ENCODE peak calls at places on chromosomes 2 and 18, in five cellular contexts. N is neuronal stem cell, A is H1, U is mesenchymal stem cell, R is trophoblast cell. M is an unnamed sample.

GRCh38 chr2:65846984-65847383 is 414.6 kb upstream of the SPRED2 start:
- DNase-seq in N (no peak), A (no peak), U (no peak), R (no peak), M (no peak)

GRCh38 chr2:172613035-172613434 is 57.1 kb downstream of the PDK1 start:
- DNase-seq in N (no peak), A (no peak), U (peak), R (peak), M (peak)

GRCh38 chr2:27925640-27926472 is 35.3 kb downstream of the BABAM2 start:
- DNase-seq in N (no peak), A (no peak), U (no peak), R (no peak), M (no peak)

GRCh38 chr2:219631925-219632757 is 4.7 kb downstream of the SLC4A3 start:
- DNase-seq in N (no peak), A (no peak), U (no peak), R (no peak), M (peak)

GRCh38 chr2:128315829-128316776 is 2.6 kb downstream of the HS6ST1 start:
- DNase-seq in N (no peak), A (peak), U (peak), R (no peak), M (no peak)

GRCh38 chr2:83827618-83828017 is 631.5 kb downstream of the SUCLG1 start:
- DNase-seq in N (no peak), A (no peak), U (no peak), R (no peak), M (no peak)

GRCh38 chr18:13444430-13445240 is 226.1 kb downstream of the LDLRAD4 start:
- DNase-seq in N (no peak), A (no peak), U (no peak), R (no peak), M (no peak)

GRCh38 chr2:220811952-220812570 is 760.0 kb downstream of the EPHA4 start:
- DNase-seq in N (no peak), A (no peak), U (peak), R (no peak), M (no peak)

GRCh38 chr2:233063269-233063975 is 3.3 kb downstream of the INPP5D start:
- DNase-seq in N (no peak), A (peak), U (no peak), R (no peak), M (peak)

GRCh38 chr2:44789971-44790721 is 151.4 kb upstream of the SIX3 start:
- DNase-seq in N (no peak), A (peak), U (no peak), R (no peak), M (peak)

GRCh38 chr2:182593394-182593707 is 122.7 kb upstream of the DNAJC10 start:
- DNase-seq in N (no peak), A (no peak), U (peak), R (no peak), M (no peak)

GRCh38 chr2:46615555-46616487 is 136.5 kb downstream of the TMEM247 start:
- DNase-seq in N (no peak), A (no peak), U (peak), R (no peak), M (no peak)

GRCh38 chr2:65278450-65279030 is 50.9 kb downstream of the ACTR2 start:
- DNase-seq in N (no peak), A (no peak), U (peak), R (no peak), M (no peak)

GRCh38 chr18:53451902-53452301 is 772.6 kb downstream of the MBD2 start:
- DNase-seq in N (no peak), A (no peak), U (no peak), R (no peak), M (no peak)

GRCh38 chr18:50754297-50754696 is 65.5 kb downstream of the MRO start:
- DNase-seq in N (no peak), A (peak), U (no peak), R (no peak), M (no peak)

GRCh38 chr2:18915227-18915626 is 325.9 kb upstream of the NT5C1B start:
- DNase-seq in N (no peak), A (no peak), U (no peak), R (no peak), M (no peak)

GRCh38 chr2:217430916-217431576 is 571.2 kb upstream of the TNP1 start:
- DNase-seq in N (no peak), A (no peak), U (peak), R (peak), M (no peak)

GRCh38 chr2:222105046-222105445 is 193.8 kb downstream of the PAX3 start:
- DNase-seq in N (no peak), A (no peak), U (no peak), R (no peak), M (no peak)

GRCh38 chr2:4678937-4679336 is 975.6 kb downstream of the DCDC2C start:
- DNase-seq in N (no peak), A (no peak), U (no peak), R (no peak), M (no peak)

GRCh38 chr18:79121746-79122474 is 52.7 kb downstream of the ATP9B start:
- DNase-seq in N (no peak), A (no peak), U (no peak), R (no peak), M (no peak)

GRCh38 chr18:45863469-45863868 is 38.0 kb downstream of the SIGLEC15 start:
- DNase-seq in N (no peak), A (no peak), U (peak), R (no peak), M (no peak)

GRCh38 chr2:72112421-72112820 is 35.2 kb downstream of the CYP26B1 start:
- DNase-seq in N (no peak), A (peak), U (no peak), R (no peak), M (no peak)

GRCh38 chr18:75168654-75169053 is 40.3 kb downstream of the PTGR3 start:
- DNase-seq in N (no peak), A (no peak), U (no peak), R (no peak), M (no peak)

GRCh38 chr18:3585656-3586509 is 135.9 kb downstream of the TGIF1 start:
- DNase-seq in N (peak), A (peak), U (peak), R (peak), M (peak)

GRCh38 chr2:210318891-210319290 is 3.9 kb upstream of the MYL1 start:
- DNase-seq in N (no peak), A (no peak), U (no peak), R (peak), M (no peak)

GRCh38 chr2:241198381-241199282 is 10.2 kb downstream of the ANO7 start:
- DNase-seq in N (no peak), A (no peak), U (no peak), R (peak), M (no peak)

GRCh38 chr2:3633982-3634630 is 23.9 kb upstream of the ALLC start:
- DNase-seq in N (no peak), A (peak), U (no peak), R (no peak), M (peak)

GRCh38 chr2:70069049-70069448 is 18.2 kb upstream of the PCBP1 start:
- DNase-seq in N (no peak), A (no peak), U (no peak), R (no peak), M (no peak)

GRCh38 chr2:54565551-54565950 is 109.4 kb downstream of the SPTBN1 start:
- DNase-seq in N (no peak), A (no peak), U (no peak), R (no peak), M (no peak)

GRCh38 chr18:8052237-8052701 is 485.2 kb downstream of the PTPRM start:
- DNase-seq in N (no peak), A (no peak), U (peak), R (peak), M (no peak)

GRCh38 chr2:234881413-234882241 is 70.2 kb upstream of the SH3BP4 start:
- DNase-seq in N (peak), A (peak), U (peak), R (peak), M (peak)

GRCh38 chr18:48932822-48933510 is 17.8 kb downstream of the SMAD7 start:
- DNase-seq in N (no peak), A (no peak), U (peak), R (no peak), M (no peak)
- H2BK120ac ChIP-seq in N (no peak), A (no peak), U (no peak), R (no peak), M (no peak)

GRCh38 chr2:149226790-149227189 is 103.6 kb upstream of the LYPD6 start:
- DNase-seq in N (no peak), A (no peak), U (no peak), R (no peak), M (no peak)

GRCh38 chr2:149225446-149225845 is 104.9 kb upstream of the LYPD6 start:
- DNase-seq in N (no peak), A (no peak), U (no peak), R (no peak), M (no peak)

GRCh38 chr2:149223472-149224062 is 106.8 kb upstream of the LYPD6 start:
- DNase-seq in N (no peak), A (no peak), U (no peak), R (peak), M (no peak)

GRCh38 chr2:149221898-149222297 is 108.5 kb upstream of the LYPD6 start:
- DNase-seq in N (no peak), A (no peak), U (no peak), R (peak), M (no peak)

GRCh38 chr2:149224458-149224857 is 105.9 kb upstream of the LYPD6 start:
- DNase-seq in N (no peak), A (no peak), U (no peak), R (no peak), M (no peak)
- H2BK12ac ChIP-seq in N (no peak), A (no peak), U (no peak), R (no peak), M (no peak)

GRCh38 chr18:2531751-2532150 is 39.6 kb downstream of the METTL4 start:
- DNase-seq in N (no peak), A (no peak), U (no peak), R (no peak), M (no peak)

GRCh38 chr18:2536063-2536462 is 35.2 kb downstream of the METTL4 start:
- DNase-seq in N (no peak), A (no peak), U (peak), R (peak), M (no peak)

GRCh38 chr18:2534906-2535305 is 36.4 kb downstream of the METTL4 start:
- DNase-seq in N (no peak), A (no peak), U (no peak), R (no peak), M (no peak)

GRCh38 chr18:2535419-2535910 is 35.8 kb downstream of the METTL4 start:
- DNase-seq in N (no peak), A (no peak), U (no peak), R (no peak), M (no peak)

GRCh38 chr18:2532797-2533196 is 38.5 kb downstream of the METTL4 start:
- DNase-seq in N (no peak), A (no peak), U (no peak), R (no peak), M (no peak)
- H3K4ac ChIP-seq in N (no peak), A (no peak), U (no peak), R (no peak), M (no peak)

GRCh38 chr18:67783215-67783946 is 266.9 kb upstream of the DSEL start:
- DNase-seq in N (no peak), A (no peak), U (peak), R (peak), M (no peak)
- H2BK120ac ChIP-seq in N (no peak), A (no peak), U (no peak), R (no peak), M (no peak)

GRCh38 chr2:42566837-42567251 is 1.6 kb upstream of the MTA3 start:
- DNase-seq in N (no peak), A (no peak), U (peak), R (no peak), M (no peak)
- H2BK12ac ChIP-seq in N (no peak), A (no peak), U (no peak), R (no peak), M (no peak)